ENCODE peak calls at places on chromosomes 6 and 20, in eight cellular contexts. H is NCI-H748 treated with DMSO at 0.1 percent for 48 hours; N is NCI-H526 treated with DMSO at 0.1 percent for 48 hours; M is activated CD4-positive, alpha-beta T cell treated with anti-CD3 and anti-CD28 coated beads, Interleukin-2, amount 50 U/mL, for 1 hour; F is activated CD8-positive, alpha-beta memory T cell treated with anti-CD3 and anti-CD28 coated beads, Interleukin-2, amount 10 ng/mL, durations not matched to agents 7 days and 5 days; U is AG09309; I is HCEC 1CT; D is activated naive CD4-positive, alpha-beta T cell treated with anti-CD3 and anti-CD28 coated beads, Interleukin-2, amount 50 U/mL, for 16 hours. V is an unnamed sample.

GRCh38 chr6:35596448-35597442 is 84.0 kb upstream of the TULP1 start:
- DNase-seq in U (peak; percentile 41), D (no peak), I (peak; percentile 97), H (no peak), N (no peak), M (no peak), F (no peak), V (no peak)

GRCh38 chr20:3156811-3157619 is 2.6 kb downstream of the FASTKD5 start:
- DNase-seq in D (no peak), M (no peak), H (no peak), F (no peak), U (no peak), I (no peak), N (no peak), V (peak; percentile 13)

GRCh38 chr6:110541701-110542309 is 65.4 kb upstream of the SLC22A16 start:
- DNase-seq in H (no peak), N (no peak), D (no peak), U (no peak), M (no peak), F (no peak), I (no peak), V (no peak)

GRCh38 chr6:34232901-34233300 is 3.8 kb upstream of the HMGA1 start:
- DNase-seq in H (no peak), M (no peak), D (no peak), I (no peak), F (no peak), N (no peak), U (no peak), V (no peak)

GRCh38 chr6:169296170-169296569 is 42.5 kb upstream of the THBS2 start:
- DNase-seq in U (no peak), D (no peak), H (no peak), M (no peak), N (no peak), F (no peak), I (no peak), V (no peak)

GRCh38 chr6:56226946-56227879 is 20.2 kb downstream of the COL21A1 start:
- DNase-seq in F (no peak), H (no peak), U (peak; percentile 80), N (no peak), D (no peak), I (peak; percentile 89), M (no peak), V (no peak)

GRCh38 chr6:45724511-45724910 is 291.1 kb downstream of the CLIC5 start:
- DNase-seq in I (peak; percentile 81), U (peak; percentile 63), F (no peak), D (no peak), N (no peak), M (no peak), H (no peak), V (no peak)

GRCh38 chr20:32453467-32454163 is 95.5 kb downstream of the ASXL1 start:
- DNase-seq in I (no peak), H (no peak), F (no peak), D (no peak), M (no peak), N (no peak), U (no peak), V (no peak)

GRCh38 chr6:118298476-118298875 is 249.6 kb upstream of the PLN start:
- DNase-seq in I (peak; percentile 23), U (no peak), F (no peak), M (no peak), H (no peak), D (no peak), N (no peak), V (no peak)

GRCh38 chr20:62395311-62396242 is 8.7 kb downstream of the RPS21 start:
- DNase-seq in D (no peak), I (no peak), H (no peak), M (no peak), U (no peak), F (no peak), N (no peak), V (no peak)

GRCh38 chr20:24491043-24491756 is 21.8 kb downstream of the SYNDIG1 start:
- DNase-seq in U (no peak), M (no peak), D (no peak), N (no peak), F (no peak), I (no peak), H (no peak), V (no peak)

GRCh38 chr6:144012534-144012933 is 4.5 kb upstream of the PLAGL1 start:
- DNase-seq in F (no peak), U (peak; percentile 34), I (peak; percentile 17), H (no peak), M (no peak), N (no peak), D (no peak), V (no peak)

GRCh38 chr20:53867741-53868351 is 202.5 kb downstream of the BCAS1 start:
- DNase-seq in H (no peak), F (no peak), I (no peak), N (no peak), D (no peak), M (no peak), U (no peak), V (no peak)

GRCh38 chr6:111872521-111873177 is 603 bp downstream of the FYN start:
- DNase-seq in M (peak; percentile 69), U (no peak), D (peak; percentile 75), F (peak; percentile 66), H (peak; percentile 79), N (no peak), I (peak; percentile 34), V (peak; percentile 65)

GRCh38 chr6:157822221-157823000 is 635 bp upstream of the SNX9 start:
- DNase-seq in F (no peak), D (no peak), N (peak; percentile 24), I (no peak), H (no peak), U (no peak), M (peak; percentile 38), V (no peak)

GRCh38 chr6:73285674-73286283 is 22.8 kb upstream of the KHDC1 start:
- DNase-seq in H (no peak), F (no peak), N (no peak), D (no peak), I (peak; percentile 67), U (peak; percentile 44), M (no peak), V (no peak)

GRCh38 chr6:21033575-21034026 is 499.3 kb downstream of the CDKAL1 start:
- DNase-seq in M (no peak), H (no peak), I (peak; percentile 88), F (no peak), N (no peak), D (no peak), U (peak; percentile 79), V (no peak)